ENCODE peak calls at places on chromosomes 12 and 14, in nine cellular contexts. S is hypothalamus; J is osteocyte; C is CD8-positive, alpha-beta memory T cell; O is SW 1271; R is HFF-Myc; L is iPS-NIHi11; F is tibial artery; G is head of caudate nucleus. D is an unnamed sample.

GRCh38 chr12:122835693-122836026 is 403 bp downstream of the HIP1R start:
- DNase-seq in S (no peak), J (no peak), C (peak), O (no peak), R (no peak), L (peak), F (no peak), G (no peak), D (no peak)

GRCh38 chr12:120853188-120853587 is 51.0 kb downstream of the SPPL3 start:
- DNase-seq in S (no peak), J (no peak), C (no peak), O (no peak), R (no peak), L (no peak), F (no peak), G (no peak), D (no peak)

GRCh38 chr14:79161576-79161975 is 991.4 kb downstream of the NRXN3 start:
- DNase-seq in S (no peak), J (no peak), C (no peak), O (no peak), R (peak), L (peak), F (no peak), G (no peak), D (peak)

GRCh38 chr14:29803045-29803444 is 124.6 kb downstream of the PRKD1 start:
- DNase-seq in S (no peak), J (no peak), C (no peak), O (no peak), R (no peak), L (no peak), F (no peak), G (no peak), D (no peak)

GRCh38 chr14:71956920-71957563 is 24.8 kb downstream of the RGS6 start:
- DNase-seq in S (no peak), J (no peak), C (no peak), O (no peak), R (no peak), L (no peak), F (no peak), G (no peak), D (no peak)

GRCh38 chr14:21025374-21026151 is 702 bp upstream of the NDRG2 start:
- DNase-seq in S (peak), J (no peak), C (no peak), O (no peak), R (no peak), L (peak), F (peak), G (peak), D (no peak)

GRCh38 chr14:103607822-103608221 is 21.2 kb upstream of the KLC1 start:
- DNase-seq in S (no peak), J (no peak), C (no peak), O (no peak), R (no peak), L (no peak), F (no peak), G (no peak), D (no peak)

GRCh38 chr14:96824283-96824682 is 27.1 kb downstream of the VRK1 start:
- DNase-seq in S (no peak), J (no peak), C (no peak), O (no peak), R (peak), L (no peak), F (no peak), G (no peak), D (no peak)

GRCh38 chr12:115984607-115985006 is 292.9 kb downstream of the MED13L start:
- DNase-seq in S (no peak), J (no peak), C (no peak), O (no peak), R (no peak), L (no peak), F (no peak), G (no peak), D (no peak)

GRCh38 chr14:20768593-20768892 is 339 bp downstream of the EDDM3B start:
- DNase-seq in S (no peak), J (no peak), C (no peak), O (no peak), R (no peak), L (no peak), F (no peak), G (no peak), D (no peak)

GRCh38 chr12:57750561-57751431 is 1.3 kb downstream of the CDK4 start:
- DNase-seq in S (no peak), J (no peak), C (no peak), O (no peak), R (no peak), L (no peak), F (no peak), G (no peak), D (no peak)

GRCh38 chr12:87383705-87384104 is 645.5 kb downstream of the C12orf50 start:
- DNase-seq in S (no peak), J (no peak), C (no peak), O (no peak), R (no peak), L (no peak), F (no peak), G (no peak), D (no peak)

GRCh38 chr14:67957925-67958324 is 138.3 kb downstream of the RAD51B start:
- DNase-seq in S (no peak), J (no peak), C (no peak), O (no peak), R (no peak), L (no peak), F (no peak), G (no peak), D (no peak)

GRCh38 chr12:3732901-3733300 is 20.0 kb downstream of the CRACR2A start:
- DNase-seq in S (no peak), J (no peak), C (no peak), O (no peak), R (no peak), L (no peak), F (no peak), G (no peak), D (no peak)

GRCh38 chr14:99725774-99726537 is 41.9 kb downstream of the CYP46A1 start:
- DNase-seq in S (no peak), J (peak), C (no peak), O (no peak), R (no peak), L (no peak), F (no peak), G (no peak), D (no peak)

GRCh38 chr14:20606902-20607242 is 15.7 kb upstream of the RNASE12 start:
- DNase-seq in S (no peak), J (no peak), C (no peak), O (no peak), R (no peak), L (no peak), F (no peak), G (no peak), D (no peak)

GRCh38 chr12:130925616-130926015 is 28.1 kb upstream of the ADGRD1 start:
- DNase-seq in S (no peak), J (no peak), C (no peak), O (no peak), R (no peak), L (no peak), F (no peak), G (no peak), D (no peak)

GRCh38 chr12:56160160-56160763 is 2.1 kb downstream of the MYL6 start:
- DNase-seq in S (no peak), J (no peak), C (peak), O (no peak), R (no peak), L (no peak), F (no peak), G (no peak), D (no peak)

GRCh38 chr12:106170285-106170684 is 31.5 kb upstream of the NUAK1 start:
- DNase-seq in S (no peak), J (no peak), C (no peak), O (no peak), R (no peak), L (no peak), F (no peak), G (no peak), D (no peak)

GRCh38 chr12:76024102-76024781 is 7.3 kb downstream of the PHLDA1 start:
- DNase-seq in S (no peak), J (no peak), C (no peak), O (no peak), R (no peak), L (no peak), F (no peak), G (no peak), D (no peak)

GRCh38 chr14:72755766-72756165 is 138.1 kb downstream of the DPF3 start:
- DNase-seq in S (no peak), J (no peak), C (no peak), O (no peak), R (peak), L (no peak), F (no peak), G (no peak), D (no peak)

GRCh38 chr14:67387195-67387594 is 24.8 kb downstream of the PLEK2 start:
- DNase-seq in S (no peak), J (no peak), C (no peak), O (no peak), R (no peak), L (no peak), F (no peak), G (no peak), D (no peak)

GRCh38 chr12:94211011-94211410 is 62.6 kb downstream of the PLXNC1 start:
- DNase-seq in S (no peak), J (peak), C (no peak), O (no peak), R (no peak), L (no peak), F (no peak), G (no peak), D (no peak)

GRCh38 chr12:43655586-43655985 is 103.0 kb downstream of the PUS7L start:
- DNase-seq in S (no peak), J (no peak), C (no peak), O (no peak), R (no peak), L (no peak), F (no peak), G (no peak), D (no peak)

GRCh38 chr14:99735189-99736135 is 51.4 kb downstream of the CYP46A1 start:
- DNase-seq in S (no peak), J (no peak), C (no peak), O (no peak), R (no peak), L (no peak), F (peak), G (no peak), D (no peak)

GRCh38 chr12:104733717-104734175 is 224.3 kb downstream of the SLC41A2 start:
- DNase-seq in S (peak), J (no peak), C (peak), O (no peak), R (no peak), L (peak), F (peak), G (no peak), D (no peak)

GRCh38 chr12:66352197-66352596 is 49.9 kb downstream of the HELB start:
- DNase-seq in S (peak), J (no peak), C (no peak), O (no peak), R (no peak), L (peak), F (no peak), G (peak), D (no peak)

GRCh38 chr14:74638066-74638465 is 26.0 kb upstream of the LTBP2 start:
- DNase-seq in S (no peak), J (no peak), C (no peak), O (no peak), R (no peak), L (no peak), F (no peak), G (no peak), D (no peak)

GRCh38 chr12:122951406-122951805 is 14.9 kb downstream of the ABCB9 start:
- DNase-seq in S (no peak), J (no peak), C (no peak), O (no peak), R (no peak), L (no peak), F (no peak), G (no peak), D (no peak)

GRCh38 chr12:121715862-121716435 is 3.4 kb downstream of the TMEM120B start:
- DNase-seq in S (no peak), J (no peak), C (no peak), O (no peak), R (no peak), L (no peak), F (no peak), G (no peak), D (no peak)

GRCh38 chr14:37172024-37172869 is at the start of gene SLC25A21:
- DNase-seq in S (peak), J (peak), C (no peak), O (peak), R (peak), L (peak), F (peak), G (peak), D (peak)

GRCh38 chr14:94100847-94101246 is 9.7 kb upstream of the IFI27 start:
- DNase-seq in S (no peak), J (no peak), C (no peak), O (no peak), R (no peak), L (no peak), F (no peak), G (no peak), D (no peak)

GRCh38 chr12:124720019-124720686 is 143.5 kb downstream of the SCARB1 start:
- DNase-seq in S (no peak), J (no peak), C (no peak), O (no peak), R (no peak), L (no peak), F (no peak), G (no peak), D (no peak)

GRCh38 chr12:22687677-22688076 is 62.7 kb downstream of the ETNK1 start:
- DNase-seq in S (no peak), J (no peak), C (no peak), O (no peak), R (no peak), L (no peak), F (no peak), G (no peak), D (peak)

GRCh38 chr12:6262211-6262610 is 48.3 kb upstream of the PLEKHG6 start:
- DNase-seq in S (no peak), J (no peak), C (no peak), O (no peak), R (no peak), L (no peak), F (no peak), G (no peak), D (no peak)

GRCh38 chr14:90758959-90759358 is 57.3 kb downstream of the TTC7B start:
- DNase-seq in S (peak), J (peak), C (no peak), O (no peak), R (no peak), L (no peak), F (peak), G (peak), D (no peak)

GRCh38 chr14:35285168-35285990 is 6.8 kb upstream of the PSMA6 start:
- DNase-seq in S (no peak), J (peak), C (no peak), O (no peak), R (no peak), L (no peak), F (no peak), G (no peak), D (no peak)

GRCh38 chr14:59252772-59253500 is 64.5 kb downstream of the DAAM1 start:
- DNase-seq in S (no peak), J (no peak), C (no peak), O (no peak), R (no peak), L (no peak), F (no peak), G (no peak), D (no peak)

GRCh38 chr12:104694161-104694560 is 237.4 kb downstream of the CHST11 start:
- DNase-seq in S (no peak), J (no peak), C (no peak), O (no peak), R (no peak), L (no peak), F (peak), G (no peak), D (no peak)